ENCODE peak calls at places on chromosomes 13 and 19, in six cellular contexts. One of them, this sample, is unnamed.

GRCh38 chr19:33133438-33134031 is 1.6 kb downstream of the WDR88 start:
- DNase-seq in mucosa of descending colon: no peak
- DNase-seq in fibroblast of lung: peak
- DNase-seq in thoracic aorta: no peak
- DNase-seq in left lung: no peak
- DNase-seq in HFF-Myc: peak
- DNase-seq in this sample: no peak

GRCh38 chr19:41951686-41952172 is 7.4 kb downstream of the RABAC1 start:
- DNase-seq in mucosa of descending colon: peak
- DNase-seq in fibroblast of lung: peak
- DNase-seq in thoracic aorta: no peak
- DNase-seq in left lung: peak
- DNase-seq in HFF-Myc: no peak
- DNase-seq in this sample: peak

GRCh38 chr19:7544626-7545025 is 9.1 kb downstream of the PNPLA6 start:
- DNase-seq in mucosa of descending colon: no peak
- DNase-seq in fibroblast of lung: no peak
- DNase-seq in thoracic aorta: no peak
- DNase-seq in left lung: peak
- DNase-seq in HFF-Myc: no peak
- DNase-seq in this sample: no peak

GRCh38 chr13:99984463-99985242 is 3.1 kb downstream of the ZIC2 start:
- DNase-seq in mucosa of descending colon: no peak
- DNase-seq in fibroblast of lung: no peak
- DNase-seq in thoracic aorta: no peak
- DNase-seq in left lung: no peak
- DNase-seq in HFF-Myc: no peak
- DNase-seq in this sample: no peak

GRCh38 chr13:87661471-87661870 is 9.7 kb upstream of the SLITRK5 start:
- DNase-seq in mucosa of descending colon: no peak
- DNase-seq in fibroblast of lung: peak
- DNase-seq in thoracic aorta: no peak
- DNase-seq in left lung: no peak
- DNase-seq in HFF-Myc: no peak
- DNase-seq in this sample: no peak

GRCh38 chr13:89486065-89486464 is 1814.9 kb downstream of the SLITRK5 start:
- DNase-seq in mucosa of descending colon: no peak
- DNase-seq in fibroblast of lung: no peak
- DNase-seq in thoracic aorta: no peak
- DNase-seq in left lung: no peak
- DNase-seq in HFF-Myc: no peak
- DNase-seq in this sample: no peak

GRCh38 chr13:30920162-30920561 is 12.3 kb upstream of the TEX26 start:
- DNase-seq in mucosa of descending colon: no peak
- DNase-seq in fibroblast of lung: no peak
- DNase-seq in thoracic aorta: no peak
- DNase-seq in left lung: no peak
- DNase-seq in HFF-Myc: no peak
- DNase-seq in this sample: no peak

GRCh38 chr13:24162604-24163003 is 2.1 kb downstream of the SPATA13 start:
- DNase-seq in mucosa of descending colon: no peak
- DNase-seq in fibroblast of lung: no peak
- DNase-seq in thoracic aorta: no peak
- DNase-seq in left lung: no peak
- DNase-seq in HFF-Myc: no peak
- DNase-seq in this sample: no peak

GRCh38 chr13:48448963-48449614 is 36.2 kb upstream of the LPAR6 start:
- DNase-seq in mucosa of descending colon: no peak
- DNase-seq in fibroblast of lung: peak
- DNase-seq in thoracic aorta: no peak
- DNase-seq in left lung: no peak
- DNase-seq in HFF-Myc: no peak
- DNase-seq in this sample: no peak

GRCh38 chr19:7787602-7788177 is 24.6 kb downstream of the CLEC4M start:
- DNase-seq in mucosa of descending colon: no peak
- DNase-seq in fibroblast of lung: no peak
- DNase-seq in thoracic aorta: no peak
- DNase-seq in left lung: no peak
- DNase-seq in HFF-Myc: no peak
- DNase-seq in this sample: no peak

GRCh38 chr19:16660763-16661479 is at the start of gene TMEM38A:
- DNase-seq in mucosa of descending colon: peak
- DNase-seq in fibroblast of lung: no peak
- DNase-seq in thoracic aorta: no peak
- DNase-seq in left lung: peak
- DNase-seq in HFF-Myc: no peak
- DNase-seq in this sample: peak

GRCh38 chr13:93259527-93260080 is 33.0 kb downstream of the GPC6 start:
- DNase-seq in mucosa of descending colon: no peak
- DNase-seq in fibroblast of lung: no peak
- DNase-seq in thoracic aorta: no peak
- DNase-seq in left lung: no peak
- DNase-seq in HFF-Myc: no peak
- DNase-seq in this sample: no peak

GRCh38 chr13:26529441-26529840 is 28.0 kb upstream of the WASF3 start:
- DNase-seq in mucosa of descending colon: no peak
- DNase-seq in fibroblast of lung: peak
- DNase-seq in thoracic aorta: no peak
- DNase-seq in left lung: no peak
- DNase-seq in HFF-Myc: peak
- DNase-seq in this sample: peak

GRCh38 chr13:27794075-27794691 is 1.9 kb downstream of the GSX1 start:
- DNase-seq in mucosa of descending colon: no peak
- DNase-seq in fibroblast of lung: no peak
- DNase-seq in thoracic aorta: no peak
- DNase-seq in left lung: peak
- DNase-seq in HFF-Myc: no peak
- DNase-seq in this sample: no peak

GRCh38 chr13:103514188-103514587 is 448.0 kb upstream of the SLC10A2 start:
- DNase-seq in mucosa of descending colon: no peak
- DNase-seq in fibroblast of lung: no peak
- DNase-seq in thoracic aorta: no peak
- DNase-seq in left lung: no peak
- DNase-seq in HFF-Myc: no peak
- DNase-seq in this sample: no peak

GRCh38 chr19:38209671-38210457 is 14.2 kb downstream of the DPF1 start:
- DNase-seq in mucosa of descending colon: peak
- DNase-seq in fibroblast of lung: peak
- DNase-seq in thoracic aorta: peak
- DNase-seq in left lung: no peak
- DNase-seq in HFF-Myc: no peak
- DNase-seq in this sample: no peak

GRCh38 chr13:31154939-31155338 is 6.8 kb downstream of the HSPH1 start:
- DNase-seq in mucosa of descending colon: no peak
- DNase-seq in fibroblast of lung: no peak
- DNase-seq in thoracic aorta: no peak
- DNase-seq in left lung: no peak
- DNase-seq in HFF-Myc: no peak
- DNase-seq in this sample: no peak

GRCh38 chr19:51339687-51340656 is 2.0 kb downstream of the VSIG10L start:
- DNase-seq in mucosa of descending colon: peak
- DNase-seq in fibroblast of lung: peak
- DNase-seq in thoracic aorta: peak
- DNase-seq in left lung: peak
- DNase-seq in HFF-Myc: no peak
- DNase-seq in this sample: peak

GRCh38 chr13:53250272-53250875 is 221.8 kb downstream of the OLFM4 start:
- DNase-seq in mucosa of descending colon: no peak
- DNase-seq in fibroblast of lung: peak
- DNase-seq in thoracic aorta: no peak
- DNase-seq in left lung: no peak
- DNase-seq in HFF-Myc: peak
- DNase-seq in this sample: peak

DNA sequence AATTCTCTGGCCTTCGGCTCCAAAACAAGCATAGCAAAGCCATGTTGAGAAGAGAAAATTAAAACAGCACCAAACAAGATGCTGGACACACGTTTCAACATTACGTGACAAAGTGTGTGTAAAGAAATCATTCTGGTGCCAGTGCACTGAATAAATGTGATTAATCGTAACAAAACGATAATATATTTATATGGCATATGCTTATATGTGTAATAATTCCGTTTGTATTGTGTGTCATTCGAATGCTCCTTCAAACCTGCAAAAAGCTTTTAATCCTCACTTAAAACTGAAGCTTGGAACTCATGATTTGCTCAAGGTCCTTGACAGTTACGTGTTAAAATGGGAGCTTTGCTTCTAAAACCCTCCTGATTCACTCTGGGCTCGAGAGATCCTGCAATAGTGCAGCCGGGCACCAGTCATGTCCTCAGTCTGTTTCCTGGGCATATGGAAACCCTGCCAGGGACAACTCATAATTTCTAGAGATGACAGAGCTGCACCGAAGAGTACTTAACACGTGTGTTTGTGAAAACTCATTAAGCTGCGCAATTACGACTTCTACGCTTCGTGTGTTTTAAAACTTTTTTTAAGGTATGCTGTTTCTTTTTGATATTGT is 731 bp upstream of the AKAP8L start:
- DNase-seq in mucosa of descending colon: no peak
- DNase-seq in fibroblast of lung: no peak
- DNase-seq in thoracic aorta: no peak
- DNase-seq in left lung: no peak
- DNase-seq in HFF-Myc: no peak
- DNase-seq in this sample: no peak
- TF ChIP-seq CTCF in mucosa of descending colon: no peak
- TF ChIP-seq CTCF in fibroblast of lung: no peak
- TF ChIP-seq CTCF in thoracic aorta: no peak
- TF ChIP-seq CTCF in left lung: no peak
- TF ChIP-seq CTCF in HFF-Myc: no peak
- TF ChIP-seq CTCF in this sample: no peak

DNA sequence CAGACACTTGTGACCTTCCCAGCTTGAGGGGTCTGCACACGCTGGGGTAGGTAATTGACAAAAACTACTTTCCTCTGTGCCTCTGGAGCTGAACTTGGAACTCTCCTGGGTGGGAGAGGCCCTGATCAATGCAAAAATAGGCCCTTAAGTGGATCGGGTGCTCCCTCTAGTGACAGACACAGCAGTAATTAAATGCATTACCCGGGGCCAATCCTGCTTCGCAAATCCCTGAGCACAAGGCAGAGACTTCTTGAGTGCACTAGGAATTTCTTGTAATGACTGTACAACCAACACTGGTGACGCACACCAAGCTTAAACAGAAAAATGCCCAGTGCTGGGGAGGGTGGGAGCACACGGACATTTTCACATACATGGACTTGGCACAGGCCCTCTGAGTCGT is 10.6 kb upstream of the UBE2S start:
- DNase-seq in mucosa of descending colon: no peak
- DNase-seq in fibroblast of lung: peak
- DNase-seq in thoracic aorta: no peak
- DNase-seq in left lung: no peak
- DNase-seq in HFF-Myc: peak
- DNase-seq in this sample: peak
- TF ChIP-seq CTCF in mucosa of descending colon: peak
- TF ChIP-seq CTCF in fibroblast of lung: peak
- TF ChIP-seq CTCF in thoracic aorta: peak
- TF ChIP-seq CTCF in left lung: peak
- TF ChIP-seq CTCF in HFF-Myc: peak
- TF ChIP-seq CTCF in this sample: peak

DNA sequence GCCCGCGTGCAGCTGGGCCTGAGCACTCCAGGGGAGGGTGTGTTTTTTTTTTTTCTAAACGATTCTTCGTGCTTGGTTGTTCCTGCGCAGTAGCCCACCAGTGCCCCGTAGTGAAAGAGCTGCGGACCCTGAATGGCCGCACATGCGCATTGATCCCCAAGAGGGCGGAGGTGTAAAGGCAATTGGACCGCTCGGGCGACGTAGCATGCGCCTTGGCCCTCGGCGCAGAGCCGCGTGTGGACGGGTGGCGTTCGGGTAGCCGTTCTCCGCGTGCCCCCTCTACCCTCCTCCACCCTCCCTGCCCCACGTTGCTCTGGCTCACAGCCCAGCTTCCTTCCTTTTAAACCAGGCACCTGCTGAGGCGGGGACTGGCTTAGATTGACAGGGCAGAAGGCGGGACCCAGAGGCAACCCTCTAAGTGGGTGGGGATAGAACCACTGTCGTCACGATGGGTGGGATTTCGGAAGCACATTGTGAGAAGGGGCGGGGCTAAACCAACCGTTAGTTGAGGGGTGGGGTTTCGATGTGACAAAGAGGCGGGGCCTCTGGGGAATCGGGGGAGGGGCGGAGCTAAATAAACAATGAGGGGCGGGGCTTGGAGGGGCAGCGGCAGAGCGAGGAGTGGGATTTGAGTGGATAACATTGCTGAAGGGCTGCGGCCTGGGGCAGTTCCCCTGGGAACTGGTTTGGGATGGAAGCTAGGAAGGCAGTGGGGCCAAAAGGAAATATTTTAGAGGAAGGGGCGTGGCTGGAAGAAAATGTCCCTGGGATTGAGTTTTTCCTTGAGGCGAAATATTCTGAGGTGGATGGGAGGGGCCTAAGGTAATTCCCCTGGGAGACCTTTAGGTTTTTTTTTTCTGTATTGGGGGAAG is 543 bp upstream of the NUP62 start:
- DNase-seq in mucosa of descending colon: peak
- DNase-seq in fibroblast of lung: peak
- DNase-seq in thoracic aorta: peak
- DNase-seq in left lung: peak
- DNase-seq in HFF-Myc: peak
- DNase-seq in this sample: peak
- TF ChIP-seq CTCF in mucosa of descending colon: no peak
- TF ChIP-seq CTCF in fibroblast of lung: peak
- TF ChIP-seq CTCF in thoracic aorta: no peak
- TF ChIP-seq CTCF in left lung: no peak
- TF ChIP-seq CTCF in HFF-Myc: no peak
- TF ChIP-seq CTCF in this sample: no peak

DNA sequence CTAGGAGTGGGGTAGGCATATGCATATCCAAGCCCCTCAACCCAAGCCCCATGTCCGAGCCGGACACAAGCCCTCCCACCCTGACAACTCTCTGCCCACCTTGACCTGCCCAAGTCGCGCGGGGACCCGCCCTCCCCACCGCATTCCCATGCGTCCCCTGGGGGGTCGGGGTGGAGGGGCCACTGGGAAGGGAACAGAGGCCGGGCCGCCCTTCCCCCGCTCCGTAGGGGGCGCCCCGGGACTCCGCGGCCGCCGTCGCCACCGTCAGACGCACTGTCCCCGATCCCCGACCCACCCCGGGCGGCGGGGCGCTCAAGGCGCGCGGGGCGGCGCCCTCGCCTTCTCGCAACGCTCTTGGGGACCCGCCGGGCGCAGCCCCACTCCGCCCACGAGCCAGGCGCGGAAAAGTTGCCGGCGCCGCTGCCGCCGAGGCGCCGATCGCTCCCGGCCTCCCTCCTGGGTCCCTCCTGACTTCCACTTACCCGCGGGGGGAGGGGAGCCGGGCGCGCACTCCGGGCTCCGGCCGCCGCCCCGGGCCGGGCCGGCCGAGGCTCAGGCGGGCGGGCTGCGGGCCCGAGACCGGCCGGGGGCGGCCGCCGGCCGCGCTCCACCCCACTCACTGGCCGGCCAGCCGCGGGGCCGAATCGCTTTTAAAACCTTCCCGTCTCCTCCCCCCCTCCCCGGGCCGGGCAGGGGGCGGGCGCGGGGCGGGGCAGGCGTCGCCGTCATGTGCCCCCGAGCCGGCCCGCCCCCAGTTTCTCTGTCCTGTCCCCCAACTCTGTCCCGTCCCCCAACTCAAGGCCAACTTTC is 34.4 kb upstream of the NANOS3 start:
- DNase-seq in mucosa of descending colon: peak
- DNase-seq in fibroblast of lung: peak
- DNase-seq in thoracic aorta: peak
- DNase-seq in left lung: peak
- DNase-seq in HFF-Myc: no peak
- DNase-seq in this sample: peak
- TF ChIP-seq CTCF in mucosa of descending colon: no peak
- TF ChIP-seq CTCF in fibroblast of lung: no peak
- TF ChIP-seq CTCF in thoracic aorta: no peak
- TF ChIP-seq CTCF in left lung: no peak
- TF ChIP-seq CTCF in HFF-Myc: no peak
- TF ChIP-seq CTCF in this sample: peak

GRCh38 chr13:46679369-46680180 is 117.4 kb downstream of the ESD start:
- DNase-seq in mucosa of descending colon: no peak
- DNase-seq in fibroblast of lung: peak
- DNase-seq in thoracic aorta: no peak
- DNase-seq in left lung: no peak
- DNase-seq in HFF-Myc: peak
- DNase-seq in this sample: peak
- TF ChIP-seq CTCF in mucosa of descending colon: no peak
- TF ChIP-seq CTCF in fibroblast of lung: no peak
- TF ChIP-seq CTCF in thoracic aorta: no peak
- TF ChIP-seq CTCF in left lung: no peak
- TF ChIP-seq CTCF in HFF-Myc: no peak
- TF ChIP-seq CTCF in this sample: no peak